ENCODE peak calls at places on chromosomes 7 and 10, in five cellular contexts. W is H9, J is mesendoderm, A is IMR-90, I is H1. C is an unnamed sample.

GRCh38 chr10:35532141-35532540 is 73.0 kb upstream of the GJD4 start:
- DNase-seq in I (no peak), W (no peak), A (no peak), J (no peak), C (no peak)

GRCh38 chr7:24401628-24402593 is 117.9 kb downstream of the NPY start:
- DNase-seq in A (peak), W (no peak), J (peak), I (no peak), C (no peak)

GRCh38 chr10:101285093-101285463 is 55.8 kb upstream of the LBX1 start:
- DNase-seq in J (no peak), I (peak), A (no peak), W (peak), C (no peak)

GRCh38 chr7:16114633-16115032 is 306.7 kb downstream of the CRPPA start:
- DNase-seq in A (peak), I (no peak), W (no peak), J (peak), C (no peak)

GRCh38 chr7:45713669-45714520 is 139.7 kb downstream of the ADCY1 start:
- DNase-seq in A (no peak), J (no peak), I (no peak), W (peak), C (no peak)

GRCh38 chr7:44386139-44386913 is 60.9 kb upstream of the CAMK2B start:
- DNase-seq in I (peak), W (peak), J (no peak), A (peak), C (no peak)

GRCh38 chr10:28842321-28842720 is 165.0 kb downstream of the BAMBI start:
- DNase-seq in I (no peak), A (peak), J (no peak), W (no peak), C (no peak)

GRCh38 chr10:46308666-46309450 is 22.1 kb downstream of the ANTXRL start:
- DNase-seq in J (no peak), A (no peak), I (no peak), W (peak), C (no peak)

GRCh38 chr7:93156884-93157283 is 8.7 kb upstream of the SAMD9L start:
- DNase-seq in W (no peak), J (no peak), I (no peak), A (peak), C (no peak)

GRCh38 chr7:122430710-122431109 is 126.2 kb upstream of the FEZF1 start:
- DNase-seq in W (no peak), I (no peak), J (no peak), A (no peak), C (no peak)

GRCh38 chr7:27834179-27834921 is 94.4 kb downstream of the TAX1BP1 start:
- DNase-seq in I (no peak), A (no peak), W (no peak), J (peak), C (no peak)

GRCh38 chr7:27262121-27262520 is 19.5 kb downstream of the EVX1 start:
- DNase-seq in I (no peak), J (no peak), A (no peak), W (no peak), C (no peak)

GRCh38 chr10:22420787-22421517 is 75.7 kb downstream of the SPAG6 start:
- DNase-seq in I (no peak), A (peak), W (no peak), J (no peak), C (no peak)

GRCh38 chr10:89574348-89574747 is 39.0 kb upstream of the SLC16A12 start:
- DNase-seq in W (no peak), A (no peak), J (no peak), I (no peak), C (no peak)

GRCh38 chr7:139828880-139829653 is at the start of gene TBXAS1:
- DNase-seq in J (peak), A (peak), W (no peak), I (no peak), C (no peak)

GRCh38 chr10:10796774-10797415 is 220.8 kb upstream of the CELF2 start:
- DNase-seq in J (peak), I (no peak), A (peak), W (no peak), C (no peak)

GRCh38 chr7:103504505-103505135 is 58.6 kb upstream of the SLC26A5 start:
- DNase-seq in W (peak), I (no peak), A (no peak), J (no peak), C (no peak)

GRCh38 chr10:521844-522243 is 167.6 kb downstream of the DIP2C start:
- DNase-seq in A (no peak), J (no peak), I (no peak), W (no peak), C (no peak)

GRCh38 chr7:17233643-17234397 is 64.6 kb upstream of the AHR start:
- DNase-seq in I (no peak), J (peak), A (no peak), W (no peak), C (no peak)

GRCh38 chr7:116342125-116342524 is 131.8 kb downstream of the TES start:
- DNase-seq in W (no peak), A (peak), I (no peak), J (no peak), C (no peak)

GRCh38 chr7:18356195-18356645 is 139.3 kb upstream of the HDAC9 start:
- DNase-seq in I (no peak), A (peak), J (peak), W (no peak), C (peak)

GRCh38 chr10:86219271-86219670 is 147.3 kb downstream of the GRID1 start:
- DNase-seq in I (no peak), W (no peak), A (no peak), J (no peak), C (no peak)

GRCh38 chr7:155224116-155224811 is 73.4 kb upstream of the INSIG1 start:
- DNase-seq in W (no peak), I (no peak), A (no peak), J (no peak), C (no peak)

GRCh38 chr10:121891103-121891502 is 36.7 kb downstream of the ATE1 start:
- DNase-seq in I (peak), A (no peak), W (peak), J (peak), C (no peak)

GRCh38 chr10:43231523-43232078 is 35.3 kb downstream of the RASGEF1A start:
- DNase-seq in J (no peak), I (peak), A (no peak), W (peak), C (no peak)

GRCh38 chr10:102600816-102601215 is 43.5 kb upstream of the TRIM8 start:
- DNase-seq in I (no peak), J (no peak), W (no peak), A (no peak), C (no peak)
- H2BK15ac ChIP-seq in I (no peak), J (no peak), W (no peak), A (no peak), C (no peak)

GRCh38 chr7:600935-601334 is 81.3 kb upstream of the PDGFA start:
- DNase-seq in A (no peak), J (no peak), W (no peak), I (no peak), C (no peak)
- H2BK15ac ChIP-seq in A (no peak), J (no peak), W (no peak), I (no peak), C (no peak)

GRCh38 chr7:136064098-136064497 is 86.9 kb upstream of the MTPN start:
- DNase-seq in W (no peak), J (no peak), A (no peak), I (no peak), C (no peak)
- H2BK15ac ChIP-seq in W (no peak), J (no peak), A (no peak), I (no peak), C (no peak)

GRCh38 chr10:93236378-93237040 is 162.8 kb downstream of the CYP26A1 start:
- DNase-seq in J (no peak), A (no peak), W (no peak), I (no peak), C (no peak)
- H2BK15ac ChIP-seq in J (peak), A (no peak), W (no peak), I (no peak), C (no peak)

C was measured in neuronal stem cell.